ENCODE peak calls at places on chromosomes 2 and 18, in five cellular contexts. F, C, V, L and Y are unnamed samples.

GRCh38 chr2:72159611-72160010 is 11.9 kb upstream of the CYP26B1 start:
- DNase-seq in F (no peak), C (no peak), V (no peak), L (no peak), Y (no peak)

GRCh38 chr2:6202756-6203155 is 510.6 kb downstream of the SOX11 start:
- DNase-seq in F (no peak), C (no peak), V (no peak), L (no peak), Y (no peak)

GRCh38 chr2:231541605-231542509 is 11.6 kb upstream of the NMUR1 start:
- DNase-seq in F (no peak), C (peak), V (no peak), L (no peak), Y (peak)

GRCh38 chr18:26685438-26686173 is 137.3 kb upstream of the KCTD1 start:
- DNase-seq in F (no peak), C (peak), V (no peak), L (no peak), Y (no peak)

GRCh38 chr18:76456823-76457222 is 38.2 kb downstream of the ZNF516 start:
- DNase-seq in F (no peak), C (no peak), V (no peak), L (no peak), Y (no peak)

GRCh38 chr2:233489666-233490065 is 76.9 kb downstream of the USP40 start:
- DNase-seq in F (no peak), C (no peak), V (peak), L (no peak), Y (peak)

GRCh38 chr2:10517351-10518043 is 69.4 kb upstream of the ODC1 start:
- DNase-seq in F (no peak), C (no peak), V (no peak), L (no peak), Y (no peak)

GRCh38 chr2:110714824-110715223 is 17.5 kb upstream of the ACOXL start:
- DNase-seq in F (no peak), C (no peak), V (no peak), L (no peak), Y (no peak)

GRCh38 chr2:240430595-240430994 is 4.9 kb upstream of the GPC1 start:
- DNase-seq in F (no peak), C (no peak), V (no peak), L (no peak), Y (no peak)

GRCh38 chr2:204325468-204325867 is 219.8 kb upstream of the PARD3B start:
- DNase-seq in F (peak), C (peak), V (peak), L (peak), Y (peak)

DNA sequence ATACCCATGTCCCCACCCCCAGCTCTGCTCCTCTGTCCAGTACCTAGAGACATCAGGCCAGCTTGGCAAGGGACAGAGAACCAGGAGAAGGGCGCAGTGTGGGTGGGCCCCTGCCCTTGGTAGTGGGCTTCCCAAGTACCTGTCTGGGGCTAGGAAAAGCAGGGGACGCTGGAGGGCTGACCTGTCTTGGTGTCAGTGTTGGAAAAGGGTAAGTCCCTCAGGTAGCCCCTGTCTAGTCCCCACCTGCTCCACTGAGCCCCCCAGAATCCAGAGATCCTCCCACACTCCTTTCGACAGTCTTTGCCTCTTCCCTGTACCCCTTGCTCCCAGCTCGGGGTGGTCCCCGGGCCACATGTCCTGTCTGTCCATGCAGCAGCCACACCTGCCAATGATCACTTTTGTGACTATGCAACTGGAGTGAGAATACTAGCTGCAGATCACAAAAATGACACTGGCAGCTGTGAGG is 14.6 kb downstream of the DNAJB2 start:
- DNase-seq in F (no peak), C (no peak), V (no peak), L (peak), Y (no peak)
- TF ChIP-seq CTCF in F (no peak), C (no peak), V (no peak), L (no peak), Y (no peak)

DNA sequence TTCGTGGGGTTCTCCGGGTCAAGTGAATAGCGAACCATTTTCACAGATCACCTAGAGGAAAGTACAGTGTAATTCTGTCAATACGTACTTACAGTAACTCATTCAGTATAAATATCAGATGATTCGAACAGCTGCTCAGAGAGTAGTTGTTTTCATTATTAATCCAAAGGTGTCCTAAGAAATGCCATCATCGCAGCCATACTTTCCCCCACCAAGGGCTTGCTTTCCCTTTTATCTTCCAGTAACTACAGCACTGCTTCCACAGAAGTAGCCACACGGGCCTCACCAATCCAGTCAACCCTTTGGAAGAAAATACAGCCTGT is 4.5 kb upstream of the C18orf32 start:
- DNase-seq in F (no peak), C (no peak), V (peak), L (no peak), Y (no peak)
- H3K4me3 ChIP-seq in F (peak), C (peak), V (peak), L (peak), Y (peak)

GRCh38 chr18:48913201-48913600 is 37.6 kb downstream of the SMAD7 start:
- DNase-seq in F (no peak), C (no peak), V (no peak), L (no peak), Y (no peak)
- TF ChIP-seq CTCF in F (peak), C (no peak), V (no peak), L (no peak), Y (peak)

DNA sequence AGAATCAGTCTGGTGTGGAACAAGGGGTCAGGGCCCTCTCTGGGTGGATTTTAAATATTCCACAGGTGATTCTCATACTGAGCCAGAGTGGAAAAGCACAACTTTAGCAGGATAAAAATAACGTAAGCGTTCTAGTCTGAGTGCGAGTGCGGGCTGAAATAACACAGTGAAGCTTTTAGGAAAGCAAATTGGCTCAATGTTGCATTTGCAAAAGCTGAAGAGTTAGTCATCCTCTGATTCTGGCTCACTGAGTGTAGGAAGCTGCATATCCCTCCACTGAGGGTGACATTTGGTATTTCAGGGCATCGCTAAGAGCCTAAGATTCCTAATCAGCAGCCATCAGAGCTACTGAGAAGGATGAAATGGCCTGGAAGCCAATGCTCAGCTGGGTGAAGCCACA is 134.7 kb downstream of the RIF1 start:
- DNase-seq in F (no peak), C (no peak), V (peak), L (peak), Y (no peak)
- H3K4me3 ChIP-seq in F (no peak), C (no peak), V (no peak), L (no peak), Y (no peak)

GRCh38 chr2:30686000-30686399 is 121.2 kb downstream of the CAPN13 start:
- DNase-seq in F (no peak), C (peak), V (no peak), L (no peak), Y (no peak)
- TF ChIP-seq CTCF in F (peak), C (peak), V (peak), L (no peak), Y (peak)

GRCh38 chr2:66438498-66439290 is 3.8 kb downstream of the MEIS1 start:
- DNase-seq in F (no peak), C (no peak), V (no peak), L (no peak), Y (no peak)
- H3K4me3 ChIP-seq in F (no peak), C (peak), V (peak), L (peak), Y (peak)

DNA sequence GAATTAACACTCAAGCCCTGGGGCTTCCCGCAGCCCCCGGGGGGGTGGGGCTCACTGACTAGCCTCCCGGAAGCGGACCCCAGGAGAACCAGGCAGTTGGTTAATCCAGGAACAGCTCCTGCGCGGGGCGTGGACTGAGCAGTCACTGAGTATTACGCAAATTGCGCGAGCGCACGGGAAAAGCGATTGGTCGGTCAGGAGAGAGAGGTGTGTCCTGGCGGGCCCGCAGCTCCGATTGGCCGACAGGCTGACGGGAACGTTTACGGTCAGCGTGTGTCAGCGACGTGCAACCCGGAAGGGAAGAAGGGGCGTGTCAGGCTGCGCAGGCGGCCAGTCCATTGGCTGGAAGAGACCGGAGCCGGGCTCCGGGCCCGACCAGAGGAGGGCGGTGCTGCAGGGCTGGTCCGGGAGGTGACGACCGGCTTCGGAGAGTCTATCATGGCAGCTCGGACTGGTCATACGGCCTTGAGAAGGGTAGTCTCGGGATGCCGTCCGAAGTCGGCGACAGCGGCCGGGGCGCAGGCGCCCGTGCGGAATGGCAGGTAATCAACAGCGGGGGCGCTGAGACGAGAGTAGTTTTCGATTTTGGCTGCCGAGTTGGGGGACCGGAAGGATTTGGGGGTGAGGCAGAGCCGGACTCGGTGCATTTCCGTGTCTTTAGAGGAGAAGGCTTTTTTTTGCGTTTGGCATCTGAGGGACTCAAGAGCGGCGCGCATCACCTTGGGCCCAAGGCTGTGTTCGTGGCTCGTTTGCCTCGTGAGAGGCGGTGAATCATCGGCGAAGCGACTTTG is at the start of gene COQ10B:
- DNase-seq in F (peak), C (peak), V (peak), L (peak), Y (peak)
- TF ChIP-seq CTCF in F (no peak), C (peak), V (no peak), L (peak), Y (peak)

DNA sequence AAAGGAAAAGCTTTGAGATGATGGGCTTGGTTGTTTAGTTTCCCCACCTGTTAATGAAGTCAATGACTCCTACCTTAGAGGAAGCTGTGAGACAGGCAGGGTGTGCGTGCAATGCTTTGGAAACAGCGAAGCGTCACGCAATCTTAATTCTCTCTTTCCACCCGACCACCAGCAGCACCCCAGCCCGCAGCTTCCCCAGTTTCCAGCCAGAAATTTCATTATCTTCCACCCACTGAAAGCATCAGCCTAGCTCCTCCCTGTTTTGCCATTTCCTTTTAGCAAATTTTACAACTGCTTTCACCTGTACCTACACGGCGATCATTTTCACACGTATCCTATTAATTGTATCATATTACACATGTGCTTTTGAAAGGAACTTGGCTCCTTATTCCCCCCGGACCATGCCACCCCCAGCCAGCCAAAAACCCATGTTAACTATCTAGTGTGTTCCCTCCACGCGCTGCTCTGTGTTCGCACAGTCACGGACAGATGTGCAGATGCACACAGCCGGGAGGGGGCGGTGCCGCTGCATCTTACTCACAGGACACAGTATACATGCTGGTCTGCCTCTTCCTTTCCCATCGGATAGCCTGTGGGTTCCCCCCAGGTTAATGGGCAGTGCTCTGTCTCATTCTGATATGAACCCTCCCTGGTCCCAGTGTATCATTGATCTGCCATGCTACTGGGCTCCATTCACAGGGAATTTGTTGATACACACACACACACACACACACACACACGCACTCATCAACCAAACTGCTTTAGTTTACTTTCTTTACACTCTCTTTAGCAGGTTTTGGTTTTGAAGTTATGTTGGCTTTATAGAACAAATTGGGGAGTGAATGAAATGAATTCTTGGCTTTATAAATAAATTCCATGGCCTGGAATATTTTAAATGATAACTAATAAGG is 22.4 kb downstream of the CYP27C1 start:
- DNase-seq in F (peak), C (peak), V (peak), L (peak), Y (peak)
- H3K4me3 ChIP-seq in F (no peak), C (no peak), V (no peak), L (no peak), Y (no peak)